ENCODE peak calls at places on chromosomes 1 and 21, in eight cellular contexts. B is GM23248, L is astrocyte, S is WERI-Rb-1, Y is heart right ventricle, E is hepatocyte, V is brain microvascular endothelial cell, D is psoas muscle. U is an unnamed sample.

GRCh38 chr1:6412896-6413295 is 6.8 kb downstream of the HES2 start:
- DNase-seq in V (no peak), Y (no peak), S (peak), L (peak), D (no peak), B (no peak), E (no peak), U (no peak)

GRCh38 chr1:236140705-236141446 is 1.5 kb upstream of the GPR137B start:
- DNase-seq in E (no peak), Y (no peak), B (no peak), V (no peak), L (no peak), D (no peak), S (no peak), U (peak)

GRCh38 chr1:20366766-20367602 is 76.3 kb downstream of the VWA5B1 start:
- DNase-seq in Y (peak), S (peak), E (peak), D (peak), B (peak), L (peak), V (peak), U (peak)

GRCh38 chr1:218882454-218882853 is 291.2 kb upstream of the LYPLAL1 start:
- DNase-seq in V (no peak), L (no peak), E (no peak), D (no peak), S (no peak), B (no peak), Y (no peak), U (no peak)

GRCh38 chr1:48499211-48499610 is 27.2 kb upstream of the SPATA6 start:
- DNase-seq in Y (no peak), V (no peak), D (no peak), E (no peak), L (no peak), B (no peak), S (no peak), U (no peak)

GRCh38 chr1:214458541-214458940 is 92.9 kb downstream of the PTPN14 start:
- DNase-seq in Y (no peak), V (no peak), S (no peak), L (no peak), E (no peak), D (no peak), B (no peak), U (no peak)

GRCh38 chr1:184664042-184664659 is 90.5 kb downstream of the EDEM3 start:
- DNase-seq in S (peak), Y (peak), E (peak), B (peak), D (peak), L (peak), V (peak), U (peak)

GRCh38 chr1:41161851-41162250 is 80.3 kb downstream of the SCMH1 start:
- DNase-seq in V (no peak), D (no peak), L (no peak), Y (no peak), S (no peak), E (no peak), B (no peak), U (no peak)

GRCh38 chr1:207805841-207806421 is 54.1 kb downstream of the CD46 start:
- DNase-seq in V (peak), B (peak), Y (peak), E (peak), S (peak), D (peak), L (peak), U (no peak)

GRCh38 chr1:230072296-230072695 is 5.3 kb downstream of the GALNT2 start:
- DNase-seq in E (no peak), L (no peak), D (no peak), B (no peak), Y (no peak), S (no peak), V (no peak), U (peak)

GRCh38 chr1:157626099-157626498 is 28.2 kb upstream of the FCRL4 start:
- DNase-seq in D (no peak), S (peak), L (no peak), Y (no peak), B (no peak), E (peak), V (no peak), U (peak)

GRCh38 chr1:15341634-15342375 is 67.9 kb upstream of the EFHD2 start:
- DNase-seq in Y (no peak), L (peak), V (peak), S (no peak), D (no peak), E (peak), B (peak), U (no peak)

GRCh38 chr1:1291611-1292441 is 11.6 kb downstream of the SCNN1D start:
- DNase-seq in E (peak), L (peak), B (peak), V (peak), D (peak), Y (peak), S (peak), U (peak)

GRCh38 chr1:209354840-209355165 is 228.7 kb upstream of the CAMK1G start:
- DNase-seq in V (no peak), E (no peak), L (no peak), D (no peak), Y (no peak), B (no peak), S (no peak), U (no peak)

GRCh38 chr21:43755820-43756594 is 20.1 kb downstream of the CSTB start:
- DNase-seq in V (no peak), B (no peak), E (no peak), Y (no peak), S (no peak), L (no peak), D (peak), U (no peak)

GRCh38 chr21:43759651-43760050 is 16.5 kb downstream of the CSTB start:
- DNase-seq in V (no peak), L (no peak), B (no peak), Y (no peak), S (no peak), E (no peak), D (no peak), U (no peak)

GRCh38 chr21:43758811-43759210 is 17.3 kb downstream of the CSTB start:
- DNase-seq in D (no peak), B (no peak), Y (no peak), S (no peak), L (no peak), E (no peak), V (no peak), U (no peak)

GRCh38 chr21:43757601-43758000 is 18.5 kb downstream of the CSTB start:
- DNase-seq in D (peak), E (no peak), V (no peak), B (no peak), S (no peak), L (no peak), Y (no peak), U (no peak)

DNA sequence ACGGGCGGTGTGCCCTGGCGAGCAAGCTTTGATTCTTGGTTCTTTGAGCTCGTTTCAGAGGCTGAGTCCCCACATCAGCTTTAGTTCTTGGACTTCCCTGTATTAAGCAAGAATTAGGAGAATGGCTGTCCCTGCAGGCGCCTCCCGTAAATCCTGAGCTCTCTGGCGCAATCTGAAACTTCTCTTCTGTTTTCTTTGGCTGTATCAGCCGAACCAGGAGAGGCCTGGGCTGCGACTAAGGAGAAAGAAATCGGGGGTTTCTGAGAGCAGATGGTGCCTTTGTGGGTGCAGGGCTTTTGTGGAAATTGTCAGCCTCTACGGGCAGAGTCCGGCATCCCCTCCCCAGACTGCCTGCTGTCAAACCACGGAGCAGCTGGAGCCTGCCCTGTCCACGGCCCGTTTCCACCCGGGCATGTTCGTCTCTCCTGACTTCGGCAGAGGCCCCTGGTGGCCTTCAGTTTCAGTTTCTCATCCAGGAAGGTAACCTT is 17.9 kb downstream of the CSTB start:
- DNase-seq in E (no peak), L (no peak), D (peak), S (peak), Y (no peak), V (no peak), B (no peak), U (no peak)
- H3K4me3 ChIP-seq in E (no peak), L (no peak), D (peak), S (peak), Y (peak), V (no peak), B (no peak), U (no peak)

DNA sequence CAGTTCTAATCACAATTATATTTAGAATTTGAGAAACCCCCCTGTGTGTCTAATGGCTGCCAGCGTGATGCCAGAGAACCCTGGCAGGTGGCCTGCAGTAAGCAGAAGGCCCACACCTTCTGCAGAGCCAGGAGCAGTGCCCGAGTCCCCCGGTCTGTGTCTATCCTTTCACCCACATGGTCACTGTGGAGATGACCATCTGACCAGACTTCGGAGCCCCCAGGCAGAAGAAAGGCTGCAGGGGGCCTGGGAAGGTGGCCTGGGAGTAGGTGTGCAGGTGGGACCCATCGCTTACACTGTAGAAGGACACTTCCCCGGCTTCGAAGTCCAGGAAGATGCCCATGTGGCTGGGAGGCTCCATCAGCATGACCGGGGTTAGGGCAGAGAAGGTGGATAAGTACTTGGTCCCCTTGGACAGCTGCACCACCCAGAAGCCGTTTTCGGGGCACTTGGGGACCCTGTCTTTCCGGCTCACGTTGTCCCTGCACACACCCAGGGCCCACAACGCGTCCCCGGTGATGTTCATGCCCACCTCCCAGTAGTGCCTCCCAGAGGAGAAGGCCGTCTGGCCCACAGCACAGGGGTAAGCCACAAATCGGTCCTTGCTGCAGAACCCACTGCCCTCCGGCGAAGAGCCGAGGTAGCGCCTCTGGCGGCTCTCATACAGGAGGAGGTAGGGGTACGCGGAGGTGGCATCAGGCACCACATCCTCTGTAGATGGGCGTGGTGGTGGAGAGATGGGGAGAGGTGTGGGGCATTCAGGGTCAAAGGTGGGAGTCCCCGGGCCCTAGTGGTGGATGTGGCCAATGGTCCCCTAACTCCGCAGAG is 1.6 kb upstream of the TRIM11 start:
- DNase-seq in Y (no peak), S (no peak), L (no peak), E (no peak), D (no peak), V (no peak), B (no peak), U (no peak)
- H3K4me3 ChIP-seq in Y (no peak), S (no peak), L (peak), E (no peak), D (no peak), V (no peak), B (peak), U (no peak)

GRCh38 chr21:16419188-16419874 is 689.5 kb downstream of the USP25 start:
- DNase-seq in Y (peak), S (no peak), L (peak), E (peak), D (peak), B (peak), V (peak), U (no peak)
- H3K4me3 ChIP-seq in Y (peak), S (no peak), L (peak), E (peak), D (peak), B (peak), V (peak), U (no peak)

GRCh38 chr1:21761052-21761451 is 21.9 kb downstream of the USP48 start:
- DNase-seq in V (no peak), E (no peak), S (no peak), Y (no peak), B (no peak), L (no peak), D (no peak), U (no peak)

GRCh38 chr1:21758614-21759013 is 24.3 kb downstream of the USP48 start:
- DNase-seq in E (no peak), L (no peak), Y (no peak), D (no peak), B (no peak), V (no peak), S (no peak), U (no peak)

GRCh38 chr1:21756393-21757089 is 26.4 kb downstream of the USP48 start:
- DNase-seq in L (no peak), S (no peak), Y (no peak), B (no peak), D (no peak), E (no peak), V (no peak), U (no peak)

GRCh38 chr1:21759818-21760217 is 23.1 kb downstream of the USP48 start:
- DNase-seq in B (no peak), D (no peak), S (no peak), L (no peak), Y (no peak), V (no peak), E (no peak), U (no peak)

GRCh38 chr1:21759182-21759581 is 23.8 kb downstream of the USP48 start:
- DNase-seq in B (no peak), V (no peak), S (no peak), Y (no peak), D (no peak), L (no peak), E (no peak), U (no peak)
- H3K4me3 ChIP-seq in B (no peak), V (no peak), S (no peak), Y (no peak), D (no peak), L (no peak), E (no peak), U (no peak)

GRCh38 chr1:173400387-173400995 is 76.6 kb upstream of the PRDX6 start:
- DNase-seq in E (no peak), L (no peak), B (no peak), V (no peak), S (no peak), D (no peak), Y (no peak), U (no peak)
- H3K4me3 ChIP-seq in E (no peak), L (no peak), B (no peak), V (no peak), S (no peak), D (no peak), Y (no peak), U (no peak)

GRCh38 chr1:205993068-205993467 is 10.1 kb downstream of the RAB7B start:
- DNase-seq in S (peak), V (no peak), L (no peak), E (no peak), Y (no peak), D (no peak), B (no peak), U (no peak)
- H3K4me3 ChIP-seq in S (no peak), V (no peak), L (no peak), E (no peak), Y (no peak), D (no peak), B (no peak), U (no peak)